ENCODE peak calls at places on chromosomes 2 and 18, in five cellular contexts. G is transverse colon, U is sigmoid colon, M is spleen, K is adrenal gland. T is an unnamed sample.

GRCh38 chr2:28821295-28821958 is 10.8 kb downstream of the SPDYA start:
- DNase-seq in G (peak; percentile 56), U (no peak), M (no peak), K (peak; percentile 76), T (no peak)

GRCh38 chr18:52999633-53000032 is 659.6 kb downstream of the DCC start:
- DNase-seq in G (no peak), U (no peak), M (no peak), K (no peak), T (no peak)

GRCh38 chr2:85744771-85745601 is 8.8 kb upstream of the ATOH8 start:
- DNase-seq in G (peak; percentile 27), U (peak; percentile 86), M (no peak), K (peak; percentile 65), T (no peak)

GRCh38 chr2:45585267-45585861 is 25.7 kb downstream of the SRBD1 start:
- DNase-seq in G (no peak), U (no peak), M (no peak), K (no peak), T (no peak)

GRCh38 chr2:72415256-72415655 is 267.6 kb upstream of the CYP26B1 start:
- DNase-seq in G (no peak), U (no peak), M (no peak), K (no peak), T (no peak)

GRCh38 chr2:229231469-229231868 is 39.6 kb downstream of the PID1 start:
- DNase-seq in G (no peak), U (no peak), M (no peak), K (no peak), T (no peak)

GRCh38 chr2:79530443-79530842 is 17.6 kb downstream of the CTNNA2 start:
- DNase-seq in G (no peak), U (no peak), M (no peak), K (no peak), T (no peak)

GRCh38 chr2:172233947-172234715 is 131.4 kb upstream of the DLX2 start:
- DNase-seq in G (no peak), U (no peak), M (no peak), K (no peak), T (no peak)

GRCh38 chr2:17208511-17208910 is 309.7 kb downstream of the RAD51AP2 start:
- DNase-seq in G (no peak), U (no peak), M (no peak), K (no peak), T (no peak)

GRCh38 chr2:50344509-50345106 is 687.3 kb downstream of the NRXN1 start:
- DNase-seq in G (no peak), U (no peak), M (no peak), K (no peak), T (no peak)

GRCh38 chr2:53559302-53559967 is 208.2 kb upstream of the CHAC2 start:
- DNase-seq in G (no peak), U (no peak), M (no peak), K (no peak), T (no peak)

GRCh38 chr2:111930875-111931274 is 32.5 kb downstream of the MERTK start:
- DNase-seq in G (no peak), U (no peak), M (no peak), K (no peak), T (no peak)

GRCh38 chr2:68411397-68412126 is 46.5 kb downstream of the PLEK start:
- DNase-seq in G (no peak), U (no peak), M (no peak), K (no peak), T (no peak)

GRCh38 chr2:68414452-68414851 is 49.4 kb downstream of the PLEK start:
- DNase-seq in G (no peak), U (no peak), M (no peak), K (no peak), T (no peak)

GRCh38 chr2:68414862-68415261 is 49.8 kb downstream of the PLEK start:
- DNase-seq in G (no peak), U (no peak), M (no peak), K (no peak), T (no peak)

GRCh38 chr2:68413466-68413865 is 48.4 kb downstream of the PLEK start:
- DNase-seq in G (no peak), U (no peak), M (no peak), K (no peak), T (no peak)

DNA sequence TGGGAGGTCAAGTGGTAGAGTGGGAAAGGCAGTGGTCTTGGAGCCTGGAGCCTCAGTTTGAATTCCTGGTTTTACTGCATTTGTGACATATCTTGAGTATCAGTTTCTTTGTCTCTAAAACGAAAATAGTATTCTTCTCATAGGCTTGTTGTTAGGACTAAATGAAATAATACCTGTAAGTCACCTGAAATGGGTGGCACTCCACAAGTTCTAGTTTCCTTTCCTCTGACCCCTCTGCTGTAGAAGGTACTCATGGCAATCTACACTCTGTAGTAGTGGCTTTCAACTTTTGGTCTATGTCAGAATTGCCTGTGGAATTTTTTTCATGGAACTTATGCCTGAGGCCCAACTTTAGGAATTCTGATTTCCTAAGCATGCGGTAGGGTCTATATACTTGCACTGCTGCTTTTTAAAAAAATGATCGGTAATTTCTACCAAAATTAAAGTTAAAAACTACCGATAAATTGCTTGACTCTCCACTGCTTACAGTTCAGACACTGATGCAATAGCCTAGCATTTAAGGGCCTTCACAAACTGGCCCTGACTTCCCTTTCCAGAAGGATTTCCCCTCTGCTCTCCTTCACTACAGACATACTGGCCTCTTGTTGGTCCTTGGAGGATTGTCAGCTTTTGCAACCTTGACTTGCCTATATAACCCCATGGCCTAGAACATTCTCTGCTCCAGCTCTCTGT is 47.2 kb downstream of the PLEK start:
- DNase-seq in G (no peak), U (no peak), M (no peak), K (no peak), T (no peak)
- H3K4me3 ChIP-seq in G (no peak overlapping the region), U (no peak overlapping the region), M (no peak overlapping the region), K (no peak overlapping the region), T (no peak overlapping the region)

GRCh38 chr2:95158441-95158840 is 1.2 kb downstream of the ZNF514 start:
- DNase-seq in G (peak; percentile 25), U (no peak), M (no peak), K (no peak), T (no peak)

GRCh38 chr2:95158891-95159619 is 593 bp downstream of the ZNF514 start:
- DNase-seq in G (peak; percentile 44), U (peak; percentile 78), M (peak; percentile 88), K (peak; percentile 67), T (peak; percentile 34)

GRCh38 chr2:95165371-95166064 is at the start of gene ZNF2:
- DNase-seq in G (peak; percentile 99), U (peak; percentile 99), M (peak; percentile 98), K (peak; percentile 99), T (peak; percentile 98)

GRCh38 chr2:95165030-95165370 is 609 bp upstream of the ZNF2 start:
- DNase-seq in G (no peak), U (no peak), M (no peak), K (no peak), T (no peak)

GRCh38 chr2:95159690-95160449 is at the start of gene ZNF514:
- DNase-seq in G (peak; percentile 85), U (peak; percentile 92), M (peak; percentile 94), K (peak; percentile 83), T (peak; percentile 85)
- TF ChIP-seq POLR2A in G (no peak), U (no peak), M (peak; percentile 5), K (no peak), T (no peak)

DNA sequence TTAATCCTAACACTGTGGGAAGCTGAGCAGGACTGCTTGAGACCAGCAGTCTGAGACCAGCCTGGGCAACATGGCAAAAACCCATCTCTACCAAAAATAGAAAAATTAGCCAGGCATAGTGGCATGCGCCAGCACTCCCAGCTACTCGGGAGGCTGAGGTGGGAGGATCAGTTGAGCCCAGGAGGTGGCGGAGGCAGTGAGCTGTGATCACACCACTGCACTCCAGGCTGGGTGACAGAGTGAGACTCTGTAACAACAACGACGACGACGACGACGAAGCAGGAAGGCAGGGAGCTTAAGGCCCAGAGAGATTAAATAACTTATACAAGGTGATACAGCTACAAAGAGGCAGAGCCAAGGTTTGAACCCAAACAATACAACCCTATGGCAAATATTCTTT is 37.3 kb downstream of the CFAP36 start:
- DNase-seq in G (no peak), U (no peak), M (no peak), K (no peak), T (no peak)
- H3K36me3 ChIP-seq in G (peaks cover 54% of the 10 kb centered on the region), U (peaks cover 26% of the 10 kb centered on the region), M (no peaks in the 10 kb centered on the region), K (no peaks in the 10 kb centered on the region), T (no peaks in the 10 kb centered on the region)

GRCh38 chr18:32770651-32771168 is 2.1 kb downstream of the KLHL14 start:
- DNase-seq in G (no peak), U (no peak), M (peak; percentile 82), K (no peak), T (peak; percentile 52)

GRCh38 chr18:32768646-32769206 is 4.1 kb downstream of the KLHL14 start:
- DNase-seq in G (no peak), U (no peak), M (no peak), K (no peak), T (no peak)

GRCh38 chr18:32769242-32770180 is 3.3 kb downstream of the KLHL14 start:
- DNase-seq in G (no peak), U (no peak), M (peak; percentile 82), K (no peak), T (peak; percentile 51)

GRCh38 chr18:32771169-32771751 is 1.6 kb downstream of the KLHL14 start:
- DNase-seq in G (no peak), U (no peak), M (peak; percentile 84), K (no peak), T (peak; percentile 47)

GRCh38 chr18:32770181-32770650 is 2.6 kb downstream of the KLHL14 start:
- DNase-seq in G (no peak), U (peak; percentile 65), M (peak; percentile 85), K (no peak), T (peak; percentile 51)
- H3K4me3 ChIP-seq in G (peak overlapping the region; percentile 31), U (peak overlapping the region; percentile 32), M (peak overlapping the region; percentile 59), K (no peak overlapping the region), T (peak overlapping the region; percentile 51)

GRCh38 chr2:233124449-233125080 is 64.4 kb downstream of the INPP5D start:
- DNase-seq in G (peak; percentile 50), U (no peak), M (peak; percentile 92), K (peak; percentile 55), T (peak; percentile 84)
- TF ChIP-seq POLR2A in G (no peak), U (no peak), M (no peak), K (no peak), T (no peak)

DNA sequence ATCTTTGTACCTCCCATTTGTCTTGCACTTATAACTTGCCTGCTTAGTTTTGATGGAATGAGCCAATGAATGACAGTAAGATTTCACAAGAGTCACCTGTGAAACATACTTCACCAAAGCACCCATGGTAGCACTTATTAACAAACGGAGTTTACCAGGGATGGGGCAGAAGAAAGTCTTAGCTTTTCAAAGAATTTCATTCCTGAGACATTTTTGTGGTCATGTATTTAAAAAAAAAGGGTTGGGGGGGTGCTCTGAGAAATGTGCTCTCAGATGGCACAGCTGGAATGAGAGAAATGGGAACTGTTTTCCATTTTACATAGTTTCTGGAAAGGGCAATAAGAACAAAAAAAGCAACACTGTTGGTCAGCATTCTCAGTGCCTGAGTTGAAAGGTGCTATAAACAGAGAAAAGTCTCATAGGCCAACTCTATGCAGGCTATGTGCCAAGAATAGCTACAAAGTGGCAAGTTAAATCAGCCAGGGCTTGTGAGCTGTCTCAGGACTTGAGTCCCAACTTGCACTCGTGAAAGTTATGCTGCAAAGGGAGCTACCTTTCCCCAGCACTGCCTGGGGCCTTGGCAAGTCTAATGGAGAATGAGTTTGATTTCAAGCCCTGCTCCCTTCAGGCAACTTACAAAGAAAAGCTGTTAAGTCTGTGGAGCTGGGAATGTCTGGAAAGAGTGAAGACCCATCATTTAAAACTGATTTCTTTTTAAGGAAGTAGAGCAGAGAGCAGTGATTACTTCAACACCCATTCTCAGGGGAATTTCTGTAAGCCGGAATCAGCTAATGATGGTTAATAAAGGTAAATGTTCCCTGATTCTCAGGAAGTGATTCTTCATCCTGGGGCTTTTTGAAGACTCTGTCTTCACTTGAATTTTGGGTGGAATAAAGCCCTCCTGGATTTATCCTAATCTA is 170.6 kb downstream of the SLC8A1 start:
- DNase-seq in G (no peak), U (peak; percentile 76), M (no peak), K (no peak), T (no peak)
- H3K36me3 ChIP-seq in G (no peaks in the 10 kb centered on the region), U (no peaks in the 10 kb centered on the region), M (no peaks in the 10 kb centered on the region), K (no peaks in the 10 kb centered on the region), T (no peaks in the 10 kb centered on the region)